ENCODE peak calls at places on chromosomes 7 and 10, in four cellular contexts. U is choroid plexus epithelial cell, Z is lower lobe of right lung, A is AG04450. M is an unnamed sample.

GRCh38 chr7:111413796-111414195 is 148.5 kb downstream of the IMMP2L start:
- DNase-seq in Z (no peak), A (no peak), U (peak; percentile 59), M (no peak)

GRCh38 chr7:105655901-105656380 is 74.6 kb upstream of the EFCAB10 start:
- DNase-seq in A (no peak), Z (no peak), U (no peak), M (no peak)

GRCh38 chr7:37491919-37492694 is 43.4 kb upstream of the ELMO1 start:
- DNase-seq in A (no peak), U (no peak), Z (no peak), M (no peak)

GRCh38 chr7:71733108-71733870 is 601.3 kb downstream of the GALNT17 start:
- DNase-seq in A (peak; percentile 2), Z (peak; percentile 83), U (peak; percentile 71), M (peak; percentile 10)

GRCh38 chr10:132231656-132232552 is 45.2 kb downstream of the DPYSL4 start:
- DNase-seq in U (no peak), Z (peak; percentile 55), A (no peak), M (no peak)

GRCh38 chr10:34589275-34589674 is 225.8 kb downstream of the PARD3 start:
- DNase-seq in A (no peak), U (no peak), Z (no peak), M (no peak)

GRCh38 chr7:132972745-132973144 is 109.1 kb downstream of the CHCHD3 start:
- DNase-seq in U (no peak), A (no peak), Z (no peak), M (no peak)

GRCh38 chr10:131905279-131905595 is 4.4 kb downstream of the PPP2R2D start:
- DNase-seq in Z (no peak), U (peak; percentile 48), A (no peak), M (no peak)

GRCh38 chr7:45684910-45685618 is 110.9 kb downstream of the ADCY1 start:
- DNase-seq in U (no peak), Z (no peak), A (no peak), M (no peak)

GRCh38 chr10:15227611-15228372 is 59.3 kb upstream of the NMT2 start:
- DNase-seq in U (peak; percentile 51), A (peak; percentile 32), Z (no peak), M (no peak)

GRCh38 chr10:106107711-106108110 is 1056.8 kb downstream of the SORCS1 start:
- DNase-seq in U (peak; percentile 62), A (no peak), Z (no peak), M (no peak)

GRCh38 chr7:81482600-81483186 is 287.2 kb downstream of the HGF start:
- DNase-seq in A (no peak), Z (no peak), U (peak; percentile 64), M (no peak)

GRCh38 chr10:44195120-44196007 is 189.5 kb downstream of the CXCL12 start:
- DNase-seq in U (peak; percentile 93), A (peak; percentile 87), Z (no peak), M (peak; percentile 82)

GRCh38 chr10:6649107-6649720 is 69.1 kb upstream of the PRKCQ start:
- DNase-seq in A (no peak), U (no peak), Z (no peak), M (no peak)

GRCh38 chr7:23938937-23939552 is 229.0 kb downstream of the STK31 start:
- DNase-seq in Z (no peak), U (peak; percentile 59), A (no peak), M (no peak)

GRCh38 chr7:80724249-80724871 is 85.9 kb downstream of the CD36 start:
- DNase-seq in U (peak; percentile 74), A (peak; percentile 74), Z (no peak), M (peak; percentile 86)

GRCh38 chr7:32030904-32031692 is 39.1 kb downstream of the PDE1C start:
- DNase-seq in U (no peak), Z (no peak), A (no peak), M (no peak)

GRCh38 chr10:100506596-100507356 is 12.9 kb downstream of the SEC31B start:
- DNase-seq in A (no peak), Z (no peak), U (no peak), M (no peak)

GRCh38 chr10:22805304-22805703 is 90.9 kb upstream of the PIP4K2A start:
- DNase-seq in Z (no peak), A (no peak), U (peak; percentile 57), M (peak; percentile 43)

GRCh38 chr10:70964881-70965280 is 76.5 kb upstream of the PCBD1 start:
- DNase-seq in U (no peak), Z (no peak), A (no peak), M (no peak)

GRCh38 chr10:75250934-75251333 is 15.2 kb upstream of the COMTD1 start:
- DNase-seq in U (no peak), Z (no peak), A (no peak), M (no peak)

GRCh38 chr10:88292185-88292514 is 291.0 kb downstream of the RNLS start:
- DNase-seq in U (no peak), Z (no peak), A (no peak), M (no peak)

GRCh38 chr7:47186316-47186715 is 395.6 kb downstream of the TNS3 start:
- DNase-seq in U (no peak), Z (no peak), A (no peak), M (no peak)

GRCh38 chr10:25974897-25975459 is 40.9 kb downstream of the MYO3A start:
- DNase-seq in A (no peak), Z (no peak), U (peak; percentile 2), M (no peak)

GRCh38 chr10:32548208-32548607 is 102.3 kb downstream of the CCDC7 start:
- DNase-seq in A (no peak), Z (no peak), U (no peak), M (no peak)

GRCh38 chr10:91220194-91220953 is at the start of gene PCGF5:
- DNase-seq in U (peak; percentile 91), A (peak; percentile 48), Z (peak; percentile 96), M (no peak)

GRCh38 chr7:964401-965231 is 10.1 kb upstream of the ADAP1 start:
- DNase-seq in U (peak; percentile 73), A (no peak), Z (peak; percentile 44), M (no peak)

GRCh38 chr7:27165655-27166474 is 528 bp upstream of the HOXA9 start:
- DNase-seq in Z (peak; percentile 43), U (no peak), A (no peak), M (no peak)

GRCh38 chr10:102384053-102384452 is 11.5 kb upstream of the NFKB2 start:
- DNase-seq in Z (no peak), A (no peak), U (peak; percentile 38), M (no peak)

GRCh38 chr7:158646766-158647474 is 57.7 kb downstream of the NCAPG2 start:
- DNase-seq in A (no peak), U (peak; percentile 25), Z (no peak), M (no peak)

GRCh38 chr10:4883079-4883739 is 57.2 kb downstream of the AKR1E2 start:
- DNase-seq in Z (no peak), A (peak; percentile 48), U (peak; percentile 72), M (no peak)

GRCh38 chr10:68790476-68790875 is 36.9 kb upstream of the STOX1 start:
- DNase-seq in A (no peak), Z (no peak), U (no peak), M (no peak)

GRCh38 chr7:16265184-16265804 is 156.0 kb downstream of the CRPPA start:
- DNase-seq in U (no peak), A (no peak), Z (no peak), M (no peak)

GRCh38 chr10:68594405-68594804 is 34.3 kb downstream of the TET1 start:
- DNase-seq in U (peak; percentile 67), Z (no peak), A (no peak), M (no peak)

GRCh38 chr10:77109470-77109994 is 528.1 kb downstream of the KCNMA1 start:
- DNase-seq in A (no peak), U (no peak), Z (no peak), M (no peak)

GRCh38 chr10:89374716-89375115 is 3.1 kb upstream of the IFIT1B start:
- DNase-seq in Z (no peak), A (no peak), U (no peak), M (no peak)

GRCh38 chr7:4241791-4242190 is 440.3 kb upstream of the FOXK1 start:
- DNase-seq in U (no peak), Z (no peak), A (no peak), M (no peak)

GRCh38 chr10:88120599-88121333 is 257.3 kb downstream of the PTEN start:
- DNase-seq in A (no peak), U (no peak), Z (peak; percentile 64), M (no peak)

DNA sequence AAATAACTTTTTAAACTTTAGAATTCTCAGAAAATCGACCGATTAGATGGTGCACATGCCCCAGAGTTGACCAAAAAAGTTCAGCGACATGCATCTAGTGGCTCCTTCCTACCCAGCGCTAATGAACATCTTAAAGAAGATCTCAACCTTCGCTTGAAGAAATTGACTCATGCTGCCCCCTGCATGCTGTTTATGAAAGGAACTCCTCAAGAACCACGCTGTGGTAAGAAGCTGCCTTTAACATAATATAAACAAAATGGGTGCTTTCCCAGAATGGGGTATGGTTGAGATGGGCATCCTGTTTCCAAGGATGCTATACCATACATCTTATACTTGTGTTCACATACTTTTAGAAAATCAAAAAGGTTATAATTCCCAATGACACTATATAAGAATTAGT is 24.6 kb downstream of the GLRX3 start:
- DNase-seq in A (no peak), U (peak; percentile 71), Z (no peak), M (no peak)
- TF ChIP-seq CTCF in A (peak; percentile 27), U (peak; percentile 59), Z (no peak), M (peak; percentile 13)

DNA sequence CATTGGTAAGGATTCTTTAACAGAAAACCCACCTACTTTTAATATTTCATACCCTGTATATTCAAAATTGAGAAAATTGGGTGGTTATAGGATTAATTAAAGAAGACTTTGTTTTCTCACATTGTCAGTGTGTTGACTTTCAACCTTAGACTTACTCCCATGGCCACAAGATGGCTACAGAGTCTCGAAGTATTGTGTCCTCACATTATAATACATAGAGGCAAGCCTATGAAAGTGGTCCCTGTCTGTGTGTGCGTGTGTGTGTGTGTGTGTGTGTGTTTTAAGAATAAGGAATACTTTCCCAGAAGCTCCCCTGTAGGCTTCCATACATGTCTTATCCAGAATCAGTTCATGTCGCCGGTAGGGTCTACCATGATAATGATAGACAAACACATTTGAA is 180.0 kb downstream of the PHF14 start:
- DNase-seq in Z (no peak), A (no peak), U (peak; percentile 9), M (no peak)
- TF ChIP-seq CTCF in Z (no peak), A (no peak), U (peak; percentile 6), M (no peak)

DNA sequence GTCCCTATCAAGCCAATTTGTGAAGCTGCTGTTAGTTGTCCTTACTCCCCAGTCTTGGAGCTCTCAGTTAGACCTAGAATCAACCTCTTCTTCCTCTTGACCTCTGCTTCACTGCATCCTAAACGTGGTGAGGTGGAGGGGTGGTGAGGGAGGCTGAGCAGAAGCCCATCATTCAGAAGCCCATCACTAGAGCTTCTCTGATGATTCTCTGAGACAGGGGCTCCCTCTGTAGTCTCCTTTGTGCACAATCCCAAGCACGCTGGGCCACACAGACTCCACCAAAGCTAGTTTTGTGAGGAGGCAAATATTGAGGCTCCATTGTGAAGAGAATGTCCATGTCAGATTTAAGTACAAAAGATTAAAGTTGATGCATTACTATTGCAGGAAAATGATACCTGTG is 163.8 kb upstream of the PRSS1 start:
- DNase-seq in A (no peak), Z (no peak), U (peak; percentile 59), M (no peak)
- TF ChIP-seq CTCF in A (peak; percentile 30), Z (no peak), U (peak; percentile 71), M (peak; percentile 35)

GRCh38 chr10:24209946-24210491 is 1.1 kb downstream of the KIAA1217 start:
- DNase-seq in U (peak; percentile 80), Z (no peak), A (no peak), M (peak; percentile 47)
- TF ChIP-seq CTCF in U (no peak), Z (no peak), A (no peak), M (no peak)

DNA sequence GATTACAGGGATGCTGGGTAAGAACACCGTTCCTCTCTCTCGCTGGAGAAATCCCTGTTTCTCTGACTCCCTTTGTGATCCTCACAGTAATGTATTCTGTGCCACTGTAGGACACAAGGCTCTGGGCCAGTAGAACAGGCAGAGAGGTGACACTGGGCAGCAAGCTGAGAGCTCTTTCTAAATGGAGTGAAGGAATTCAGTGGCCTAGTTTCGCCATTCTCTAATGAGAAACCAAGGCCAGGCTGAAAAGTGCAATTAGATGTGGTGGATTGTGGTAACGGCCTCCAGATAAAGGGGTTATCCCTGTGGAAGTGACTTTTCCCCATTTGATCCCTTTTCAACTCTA is 12.8 kb downstream of the KCTD7 start:
- DNase-seq in Z (no peak), A (no peak), U (no peak), M (no peak)
- TF ChIP-seq CTCF in Z (no peak), A (no peak), U (no peak), M (no peak)

M was measured in HFF-Myc.